ENCODE peak calls at places on chromosomes 4 and X, in six cellular contexts. U is H9, N is neuronal stem cell, L is H1, M is trophoblast cell, G is mesenchymal stem cell. E is an unnamed sample.

GRCh38 chrX:23373129-23373804 is 38.6 kb downstream of the PTCHD1 start:
- DNase-seq in G (peak; percentile 45), U (no peak), N (no peak), M (no peak), L (no peak), E (peak; percentile 68)

GRCh38 chr4:154743683-154744340 is at the start of gene LRAT:
- DNase-seq in L (peak; percentile 91), M (no peak), N (no peak), U (peak; percentile 92), G (no peak), E (no peak)

GRCh38 chr4:184387351-184387750 is 87.0 kb downstream of the IRF2 start:
- DNase-seq in N (no peak), M (no peak), U (no peak), L (no peak), G (no peak), E (no peak)

GRCh38 chr4:85751907-85752306 is 277.0 kb downstream of the ARHGAP24 start:
- DNase-seq in U (no peak), M (no peak), L (no peak), N (no peak), G (no peak), E (no peak)

GRCh38 chr4:184850431-184851199 is 24.8 kb upstream of the ACSL1 start:
- DNase-seq in M (no peak), G (no peak), N (no peak), L (no peak), U (no peak), E (no peak)

GRCh38 chr4:94621491-94622080 is 136.2 kb upstream of the BMPR1B start:
- DNase-seq in N (peak; percentile 23), L (no peak), M (peak; percentile 78), G (peak; percentile 57), U (no peak), E (peak; percentile 61)

GRCh38 chr4:56870927-56871326 is 36.8 kb upstream of the REST start:
- DNase-seq in N (no peak), G (no peak), L (no peak), M (no peak), U (no peak), E (peak; percentile 35)

GRCh38 chr4:61511716-61512488 is 311.8 kb downstream of the ADGRL3 start:
- DNase-seq in G (peak; percentile 65), L (no peak), U (no peak), M (peak; percentile 69), N (no peak), E (peak; percentile 73)

GRCh38 chr4:38889143-38889542 is 21.5 kb downstream of the FAM114A1 start:
- DNase-seq in U (no peak), M (peak; percentile 85), L (no peak), N (no peak), G (peak; percentile 87), E (peak; percentile 87)

GRCh38 chr4:2288051-2288541 is 26.2 kb upstream of the MXD4 start:
- DNase-seq in N (no peak), U (peak; percentile 18), L (no peak), G (no peak), M (no peak), E (no peak)

GRCh38 chr4:14111730-14112171 is 484.2 kb upstream of the BOD1L1 start:
- DNase-seq in G (no peak), U (no peak), L (no peak), N (no peak), M (no peak), E (peak; percentile 13)

GRCh38 chrX:108299101-108299591 is 139.1 kb downstream of the COL4A6 start:
- DNase-seq in G (peak; percentile 40), N (no peak), U (no peak), M (no peak), L (no peak), E (peak; percentile 46)
- H3K4ac ChIP-seq in G (no peak overlapping the region), N (no peak overlapping the region), U (no peak overlapping the region), M (no peak overlapping the region), L (no peak overlapping the region), E (peak overlapping the region; percentile 41)

GRCh38 chrX:2488621-2489285 is 12.0 kb downstream of the DHRSX start:
- DNase-seq in N (no peak), L (no peak), U (no peak), G (no peak), M (no peak), E (no peak)
- H3K4me2 ChIP-seq in N (no peak overlapping the region), L (no peak overlapping the region), U (no peak overlapping the region), G (no peak overlapping the region), M (no peak overlapping the region), E (no peak overlapping the region)

GRCh38 chr4:170675568-170676262 is 586.0 kb upstream of the AADAT start:
- DNase-seq in U (no peak), G (peak; percentile 51), L (no peak), M (no peak), N (no peak), E (peak; percentile 2)
- H3K4ac ChIP-seq in U (no peak overlapping the region), G (no peak overlapping the region), L (no peak overlapping the region), M (no peak overlapping the region), N (no peak overlapping the region), E (no peak overlapping the region)

DNA sequence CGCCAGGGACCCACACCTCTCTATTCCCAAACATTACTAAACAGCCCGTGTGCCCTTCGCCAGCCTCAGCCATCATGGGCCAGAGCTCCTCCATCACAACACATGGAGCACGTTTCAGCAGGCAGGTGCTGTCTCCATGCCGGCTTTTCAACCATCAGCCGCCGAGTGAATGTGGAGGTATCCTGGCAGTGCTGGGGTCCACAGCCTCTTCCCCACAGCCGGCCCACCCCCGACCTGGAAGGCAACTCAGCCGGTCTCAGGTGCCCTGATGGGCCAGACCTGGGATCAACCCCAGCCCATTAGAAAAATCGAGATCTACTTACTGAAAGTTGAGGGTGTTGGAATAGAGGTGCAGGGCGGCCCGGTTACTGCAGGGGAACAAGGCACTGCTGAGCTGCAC is 3.1 kb downstream of the NAA10 start:
- DNase-seq in G (no peak), N (no peak), L (no peak), M (no peak), U (no peak), E (no peak)
- H3K4me2 ChIP-seq in G (no peak overlapping the region), N (no peak overlapping the region), L (no peak overlapping the region), M (no peak overlapping the region), U (no peak overlapping the region), E (no peak overlapping the region)

E was measured in IMR-90.